ENCODE peak calls at places on chromosomes 3 and 15, in seven cellular contexts. S is CD8-positive, alpha-beta memory T cell; A is upper lobe of right lung; M is trophoblast cell; Q is psoas muscle; J is tibial nerve; H is A673. P is an unnamed sample.

GRCh38 chr3:155664922-155665695 is 79.8 kb downstream of the PLCH1 start:
- DNase-seq in S (no peak), A (no peak), M (no peak), Q (peak; percentile 53), J (peak; percentile 74), H (no peak), P (no peak)

GRCh38 chr15:58334803-58335202 is 97.0 kb upstream of the LIPC start:
- DNase-seq in S (no peak), A (no peak), M (no peak), Q (no peak), J (no peak), H (no peak), P (no peak)

GRCh38 chr15:71348597-71348996 is 233.3 kb downstream of the THSD4 start:
- DNase-seq in S (no peak), A (no peak), M (peak; percentile 68), Q (no peak), J (no peak), H (no peak), P (no peak)

GRCh38 chr3:126685493-126685892 is 18.5 kb upstream of the CHCHD6 start:
- DNase-seq in S (no peak), A (no peak), M (no peak), Q (no peak), J (no peak), H (no peak), P (no peak)

GRCh38 chr3:144770813-144771400 is 799.3 kb downstream of the DIPK2A start:
- DNase-seq in S (no peak), A (no peak), M (peak; percentile 40), Q (no peak), J (peak; percentile 11), H (peak; percentile 61), P (no peak)

GRCh38 chr3:96070682-96071081 is 743.7 kb upstream of the EPHA6 start:
- DNase-seq in S (no peak), A (no peak), M (no peak), Q (no peak), J (no peak), H (no peak), P (no peak)

GRCh38 chr15:57395292-57395691 is 19.0 kb downstream of the CGNL1 start:
- DNase-seq in S (no peak), A (no peak), M (peak; percentile 23), Q (no peak), J (no peak), H (peak; percentile 20), P (no peak)

GRCh38 chr3:54621181-54621580 is 306.7 kb downstream of the LRTM1 start:
- DNase-seq in S (no peak), A (no peak), M (no peak), Q (no peak), J (no peak), H (peak; percentile 89), P (no peak)

GRCh38 chr3:126926684-126927404 is 56.1 kb upstream of the PLXNA1 start:
- DNase-seq in S (no peak), A (no peak), M (peak; percentile 23), Q (peak; percentile 80), J (peak; percentile 63), H (peak; percentile 83), P (no peak)

GRCh38 chr15:41291065-41291631 is 41.2 kb downstream of the OIP5 start:
- DNase-seq in S (no peak), A (peak; percentile 67), M (peak; percentile 15), Q (no peak), J (no peak), H (no peak), P (no peak)

GRCh38 chr3:190585771-190586630 is 72.1 kb downstream of the IL1RAP start:
- DNase-seq in S (no peak), A (no peak), M (peak; percentile 98), Q (peak; percentile 22), J (no peak), H (peak; percentile 93), P (peak; percentile 34)

GRCh38 chr3:156816091-156816793 is 9.9 kb upstream of the LEKR1 start:
- DNase-seq in S (peak; percentile 71), A (peak; percentile 76), M (peak; percentile 36), Q (peak; percentile 31), J (no peak), H (no peak), P (peak; percentile 26)

GRCh38 chr3:42118762-42119361 is 27.7 kb downstream of the TRAK1 start:
- DNase-seq in S (no peak), A (no peak), M (peak; percentile 69), Q (no peak), J (peak; percentile 24), H (peak; percentile 43), P (peak; percentile 63)

GRCh38 chr3:50617096-50617791 is at the start of gene MAPKAPK3:
- DNase-seq in S (peak; percentile 69), A (peak; percentile 87), M (peak; percentile 39), Q (peak; percentile 69), J (no peak), H (no peak), P (no peak)

GRCh38 chr3:187778726-187779125 is 33.5 kb upstream of the BCL6 start:
- DNase-seq in S (no peak), A (no peak), M (no peak), Q (no peak), J (no peak), H (no peak), P (no peak)
- H3K27ac ChIP-seq in S (no peak overlapping the region), A (no peak overlapping the region), M (no peak overlapping the region), Q (no peak overlapping the region), J (no peak overlapping the region), H (no peak overlapping the region), P (no peak overlapping the region)

GRCh38 chr15:66961407-66961884 is 104.0 kb upstream of the SMAD3 start:
- DNase-seq in S (no peak), A (no peak), M (no peak), Q (no peak), J (no peak), H (no peak), P (peak; percentile 10)

GRCh38 chr15:66960519-66960918 is 104.9 kb upstream of the SMAD3 start:
- DNase-seq in S (no peak), A (no peak), M (no peak), Q (no peak), J (no peak), H (no peak), P (no peak)

GRCh38 chr15:66962522-66962921 is 102.9 kb upstream of the SMAD3 start:
- DNase-seq in S (no peak), A (no peak), M (no peak), Q (no peak), J (no peak), H (no peak), P (no peak)

GRCh38 chr15:66963084-66963483 is 102.3 kb upstream of the SMAD3 start:
- DNase-seq in S (no peak), A (no peak), M (no peak), Q (no peak), J (no peak), H (no peak), P (no peak)

GRCh38 chr15:66961901-66962300 is 103.5 kb upstream of the SMAD3 start:
- DNase-seq in S (no peak), A (no peak), M (no peak), Q (no peak), J (no peak), H (no peak), P (no peak)
- H3K4me1 ChIP-seq in S (no peaks in the 10 kb centered on the region), A (no peaks in the 10 kb centered on the region), M (no peaks in the 10 kb centered on the region), Q (no peaks in the 10 kb centered on the region), J (no peaks in the 10 kb centered on the region), H (no peaks in the 10 kb centered on the region), P (no peaks in the 10 kb centered on the region)

GRCh38 chr3:152281032-152281713 is 12.4 kb downstream of the MBNL1 start:
- DNase-seq in S (no peak), A (no peak), M (no peak), Q (no peak), J (no peak), H (no peak), P (no peak)

GRCh38 chr3:152284906-152285305 is 16.2 kb downstream of the MBNL1 start:
- DNase-seq in S (no peak), A (no peak), M (no peak), Q (no peak), J (no peak), H (no peak), P (no peak)

GRCh38 chr3:152280539-152280938 is 11.8 kb downstream of the MBNL1 start:
- DNase-seq in S (no peak), A (no peak), M (no peak), Q (no peak), J (no peak), H (no peak), P (no peak)

GRCh38 chr3:152283492-152284381 is 15.0 kb downstream of the MBNL1 start:
- DNase-seq in S (no peak), A (no peak), M (no peak), Q (no peak), J (no peak), H (no peak), P (no peak)

DNA sequence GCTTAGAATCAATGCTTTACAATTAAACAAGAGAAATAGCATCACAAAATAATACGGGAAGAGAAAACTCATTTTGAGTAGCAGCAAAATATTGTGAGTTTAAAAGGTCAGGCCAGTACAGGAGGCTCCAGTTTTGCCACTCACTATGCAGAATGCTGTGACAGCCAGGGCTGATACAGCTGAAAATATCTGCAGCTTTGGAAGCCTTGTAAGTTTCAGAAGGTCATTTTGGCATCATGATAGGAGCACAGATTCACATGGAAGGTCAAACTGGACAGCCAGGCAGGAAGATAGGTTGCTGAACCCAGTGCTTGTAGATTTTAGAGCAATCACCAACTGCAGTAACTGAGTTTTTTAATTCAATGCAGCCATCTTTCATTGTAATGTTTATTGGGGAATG is 14.1 kb downstream of the MBNL1 start:
- DNase-seq in S (no peak), A (no peak), M (no peak), Q (no peak), J (no peak), H (no peak), P (no peak)
- H3K27ac ChIP-seq in S (no peak overlapping the region), A (no peak overlapping the region), M (no peak overlapping the region), Q (peak overlapping the region; percentile 99), J (peak overlapping the region; percentile 32), H (no peak overlapping the region), P (peak overlapping the region; percentile 74)

GRCh38 chr3:124778061-124778460 is 47.8 kb downstream of the UMPS start:
- DNase-seq in S (no peak), A (no peak), M (no peak), Q (no peak), J (no peak), H (peak; percentile 73), P (no peak)
- H3K4me1 ChIP-seq in S (no peaks in the 10 kb centered on the region), A (peaks cover 39% of the 10 kb centered on the region), M (peaks cover 66% of the 10 kb centered on the region), Q (peaks cover 54% of the 10 kb centered on the region), J (peaks cover 23% of the 10 kb centered on the region), H (peaks cover 68% of the 10 kb centered on the region), P (no peaks in the 10 kb centered on the region)

GRCh38 chr3:48656061-48656840 is 6.4 kb downstream of the CELSR3 start:
- DNase-seq in S (peak; percentile 89), A (peak; percentile 94), M (peak; percentile 94), Q (peak; percentile 83), J (peak; percentile 66), H (peak; percentile 79), P (peak; percentile 77)
- H3K27ac ChIP-seq in S (peak overlapping the region; percentile 57), A (peak overlapping the region; percentile 61), M (no peak overlapping the region), Q (peak overlapping the region; percentile 67), J (peak overlapping the region; percentile 75), H (no peak overlapping the region), P (peak overlapping the region; percentile 83)

GRCh38 chr3:39137435-39137936 is 15.9 kb downstream of the CSRNP1 start:
- DNase-seq in S (peak; percentile 48), A (no peak), M (peak; percentile 65), Q (no peak), J (no peak), H (no peak), P (no peak)
- H3K4me1 ChIP-seq in S (no peaks in the 10 kb centered on the region), A (peaks cover 66% of the 10 kb centered on the region), M (peaks cover 28% of the 10 kb centered on the region), Q (peaks cover 23% of the 10 kb centered on the region), J (peaks cover 16% of the 10 kb centered on the region), H (no peaks in the 10 kb centered on the region), P (no peaks in the 10 kb centered on the region)